ENCODE peak calls at places on chromosome 1, in five cellular contexts. O is neural crest cell, B is RPMI7951, I is astrocyte of the cerebellum, F is germinal center. D is an unnamed sample.

GRCh38 chr1:2866415-2867086 is 65.1 kb upstream of the TTC34 start:
- DNase-seq in O (no peak), B (no peak), I (no peak), F (no peak), D (no peak)

GRCh38 chr1:228095938-228096337 is 7.2 kb downstream of the C1orf35 start:
- DNase-seq in O (no peak), B (no peak), I (no peak), F (no peak), D (no peak)

GRCh38 chr1:23529146-23530088 is 1.6 kb downstream of the E2F2 start:
- DNase-seq in O (no peak), B (peak), I (no peak), F (no peak), D (peak)

GRCh38 chr1:33141781-33142180 is 40.1 kb downstream of the TRIM62 start:
- DNase-seq in O (no peak), B (no peak), I (no peak), F (no peak), D (no peak)

GRCh38 chr1:89754518-89754917 is 66.3 kb upstream of the LRRC8D start:
- DNase-seq in O (no peak), B (no peak), I (no peak), F (no peak), D (no peak)

GRCh38 chr1:220824031-220824989 is 37.6 kb downstream of the MTARC1 start:
- DNase-seq in O (no peak), B (no peak), I (no peak), F (no peak), D (no peak)

GRCh38 chr1:109272831-109273547 is 10.0 kb downstream of the PSRC1 start:
- DNase-seq in O (no peak), B (no peak), I (no peak), F (no peak), D (no peak)

GRCh38 chr1:8598060-8598724 is 219.2 kb downstream of the RERE start:
- DNase-seq in O (no peak), B (no peak), I (peak), F (no peak), D (no peak)

GRCh38 chr1:153550827-153551512 is 1.9 kb upstream of the S100A3 start:
- DNase-seq in O (no peak), B (no peak), I (no peak), F (no peak), D (no peak)